ENCODE peak calls at places on chromosomes 6 and 20, in four cellular contexts. One of them, this sample, is unnamed.

GRCh38 chr20:5729348-5729747 is 20.9 kb upstream of the SHLD1 start:
- DNase-seq in tibial artery: no peak
- DNase-seq in astrocyte: no peak
- DNase-seq in gastrocnemius medialis: no peak
- DNase-seq in this sample: no peak

GRCh38 chr6:166656269-166657206 is 29.5 kb upstream of the RPS6KA2 start:
- DNase-seq in tibial artery: no peak
- DNase-seq in astrocyte: no peak
- DNase-seq in gastrocnemius medialis: no peak
- DNase-seq in this sample: no peak

GRCh38 chr20:58664883-58665282 is 13.8 kb downstream of the STX16 start:
- DNase-seq in gastrocnemius medialis: no peak
- DNase-seq in astrocyte: no peak
- DNase-seq in tibial artery: no peak
- DNase-seq in this sample: no peak

GRCh38 chr6:4023240-4023639 is 55.7 kb downstream of the FAM217A start:
- DNase-seq in gastrocnemius medialis: no peak
- DNase-seq in astrocyte: no peak
- DNase-seq in tibial artery: no peak
- DNase-seq in this sample: no peak

GRCh38 chr6:41228088-41228487 is at the start of gene TREML4:
- DNase-seq in gastrocnemius medialis: no peak
- DNase-seq in astrocyte: no peak
- DNase-seq in tibial artery: no peak
- DNase-seq in this sample: no peak

GRCh38 chr6:56649053-56649769 is 6.5 kb upstream of the DST start:
- DNase-seq in tibial artery: no peak
- DNase-seq in gastrocnemius medialis: no peak
- DNase-seq in astrocyte: no peak
- DNase-seq in this sample: no peak

GRCh38 chr20:2509468-2509781 is 710 bp upstream of the ZNF343 start:
- DNase-seq in tibial artery: no peak
- DNase-seq in gastrocnemius medialis: no peak
- DNase-seq in astrocyte: no peak
- DNase-seq in this sample: no peak

GRCh38 chr20:1045860-1046418 is 43.8 kb upstream of the RSPO4 start:
- DNase-seq in astrocyte: no peak
- DNase-seq in tibial artery: no peak
- DNase-seq in gastrocnemius medialis: no peak
- DNase-seq in this sample: no peak

GRCh38 chr20:13302647-13303425 is 81.8 kb downstream of the ISM1 start:
- DNase-seq in tibial artery: no peak
- DNase-seq in gastrocnemius medialis: no peak
- DNase-seq in astrocyte: no peak
- DNase-seq in this sample: no peak

GRCh38 chr6:146258206-146258605 is 229.3 kb downstream of the GRM1 start:
- DNase-seq in astrocyte: peak; percentile 31
- DNase-seq in tibial artery: no peak
- DNase-seq in gastrocnemius medialis: no peak
- DNase-seq in this sample: no peak

GRCh38 chr6:149212202-149212601 is 105.3 kb upstream of the TAB2 start:
- DNase-seq in tibial artery: no peak
- DNase-seq in gastrocnemius medialis: no peak
- DNase-seq in astrocyte: peak; percentile 82
- DNase-seq in this sample: no peak

GRCh38 chr6:119627908-119628669 is 278.5 kb upstream of the MAN1A1 start:
- DNase-seq in gastrocnemius medialis: no peak
- DNase-seq in astrocyte: peak; percentile 70
- DNase-seq in tibial artery: no peak
- DNase-seq in this sample: no peak

GRCh38 chr6:93124226-93124625 is 295.1 kb downstream of the EPHA7 start:
- DNase-seq in astrocyte: no peak
- DNase-seq in gastrocnemius medialis: no peak
- DNase-seq in tibial artery: no peak
- DNase-seq in this sample: no peak

GRCh38 chr6:93123585-93123984 is 295.8 kb downstream of the EPHA7 start:
- DNase-seq in tibial artery: no peak
- DNase-seq in astrocyte: no peak
- DNase-seq in gastrocnemius medialis: no peak
- DNase-seq in this sample: no peak

GRCh38 chr6:93120154-93120742 is 299.1 kb downstream of the EPHA7 start:
- DNase-seq in gastrocnemius medialis: no peak
- DNase-seq in tibial artery: no peak
- DNase-seq in astrocyte: no peak
- DNase-seq in this sample: no peak
- H3K4me1 ChIP-seq in gastrocnemius medialis: no peaks in the 10 kb centered on the region
- H3K4me1 ChIP-seq in tibial artery: no peaks in the 10 kb centered on the region
- H3K4me1 ChIP-seq in astrocyte: no peaks in the 10 kb centered on the region
- H3K4me1 ChIP-seq in this sample: no peaks in the 10 kb centered on the region

GRCh38 chr6:124961784-124962611 is at the start of gene RNF217:
- DNase-seq in gastrocnemius medialis: peak; percentile 29
- DNase-seq in astrocyte: peak; percentile 70
- DNase-seq in tibial artery: peak; percentile 69
- DNase-seq in this sample: peak; percentile 35

GRCh38 chr6:124964084-124964763 is 2.0 kb downstream of the RNF217 start:
- DNase-seq in tibial artery: peak; percentile 62
- DNase-seq in astrocyte: peak; percentile 29
- DNase-seq in gastrocnemius medialis: peak; percentile 49
- DNase-seq in this sample: no peak

GRCh38 chr6:124963416-124964083 is 1.3 kb downstream of the RNF217 start:
- DNase-seq in tibial artery: no peak
- DNase-seq in astrocyte: peak; percentile 58
- DNase-seq in gastrocnemius medialis: no peak
- DNase-seq in this sample: no peak

GRCh38 chr6:124961468-124961783 is 811 bp upstream of the RNF217 start:
- DNase-seq in astrocyte: no peak
- DNase-seq in tibial artery: no peak
- DNase-seq in gastrocnemius medialis: no peak
- DNase-seq in this sample: no peak

DNA sequence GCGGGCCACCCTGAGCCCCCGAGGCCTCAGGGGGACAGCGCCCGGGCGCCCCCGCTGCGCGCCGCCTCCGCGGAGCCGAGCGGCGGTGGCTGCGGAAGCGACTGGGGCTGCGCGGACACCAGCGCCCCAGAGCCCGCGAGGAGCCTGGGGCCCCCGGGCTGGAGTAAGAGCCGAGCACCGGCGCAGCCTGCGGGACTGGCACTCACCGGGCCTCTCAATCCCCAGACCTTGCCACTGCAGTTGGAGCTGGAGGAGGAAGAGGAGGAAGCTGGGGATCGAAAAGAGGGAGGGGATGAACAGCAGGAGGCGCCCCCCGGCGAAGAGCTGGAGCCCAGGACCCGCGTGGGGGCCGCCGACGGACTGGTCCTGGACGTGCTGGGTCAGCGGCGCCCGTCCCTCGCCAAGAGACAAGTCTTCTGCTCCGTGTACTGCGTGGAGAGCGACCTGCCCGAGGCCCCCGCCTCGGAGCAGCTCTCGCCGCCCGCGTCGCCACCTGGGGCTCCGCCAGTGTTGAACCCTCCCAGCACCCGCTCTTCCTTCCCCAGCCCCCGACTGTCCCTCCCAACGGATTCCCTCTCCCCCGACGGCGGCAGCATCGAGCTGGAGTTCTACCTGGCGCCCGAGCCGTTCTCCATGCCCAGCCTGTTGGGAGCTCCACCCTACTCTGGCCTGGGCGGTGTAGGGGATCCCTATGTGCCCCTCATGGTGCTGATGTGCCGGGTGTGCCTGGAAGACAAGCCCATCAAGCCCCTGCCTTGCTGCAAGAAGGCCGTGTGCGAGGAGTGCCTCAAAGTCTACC is 579 bp downstream of the RNF217 start:
- DNase-seq in astrocyte: peak; percentile 24
- DNase-seq in tibial artery: peak; percentile 36
- DNase-seq in gastrocnemius medialis: peak; percentile 17
- DNase-seq in this sample: no peak
- TF ChIP-seq CTCF in astrocyte: no peak
- TF ChIP-seq CTCF in tibial artery: no peak
- TF ChIP-seq CTCF in gastrocnemius medialis: no peak
- TF ChIP-seq CTCF in this sample: peak; percentile 10

GRCh38 chr20:34883087-34883688 is 6.8 kb downstream of the ACSS2 start:
- DNase-seq in gastrocnemius medialis: no peak
- DNase-seq in tibial artery: no peak
- DNase-seq in astrocyte: no peak
- DNase-seq in this sample: no peak
- H3K27ac ChIP-seq in gastrocnemius medialis: peak overlapping the region; percentile 46
- H3K27ac ChIP-seq in tibial artery: no peak overlapping the region
- H3K27ac ChIP-seq in astrocyte: no peak overlapping the region
- H3K27ac ChIP-seq in this sample: peak overlapping the region; percentile 17

GRCh38 chr6:108565893-108566292 is 5.2 kb downstream of the FOXO3 start:
- DNase-seq in astrocyte: peak; percentile 53
- DNase-seq in gastrocnemius medialis: peak; percentile 58
- DNase-seq in tibial artery: peak; percentile 77
- DNase-seq in this sample: no peak
- H3K4me1 ChIP-seq in astrocyte: peaks cover 36% of the 10 kb centered on the region
- H3K4me1 ChIP-seq in gastrocnemius medialis: peaks cover 68% of the 10 kb centered on the region
- H3K4me1 ChIP-seq in tibial artery: no peaks in the 10 kb centered on the region
- H3K4me1 ChIP-seq in this sample: peaks cover 33% of the 10 kb centered on the region

DNA sequence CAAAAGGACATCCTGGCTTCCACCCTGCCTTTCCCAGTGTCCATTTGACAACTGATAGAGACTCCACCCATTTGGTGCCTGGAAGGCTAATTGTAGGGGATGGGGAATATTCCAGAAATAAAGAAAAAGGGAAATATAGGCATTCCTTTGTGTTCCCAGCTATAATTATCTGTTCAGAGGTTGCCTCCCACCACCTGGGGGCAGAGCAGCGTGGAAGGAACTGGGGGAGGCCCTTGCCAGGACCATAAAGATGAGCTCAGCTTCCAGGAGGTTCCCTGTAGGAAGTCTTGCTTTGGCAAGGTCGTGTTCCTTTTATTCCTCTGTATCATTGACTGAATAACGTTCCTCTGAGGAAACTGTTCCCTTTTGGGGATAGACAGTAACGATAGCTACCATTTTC is 214.7 kb downstream of the TFAP2C start:
- DNase-seq in gastrocnemius medialis: no peak
- DNase-seq in astrocyte: no peak
- DNase-seq in tibial artery: no peak
- DNase-seq in this sample: no peak
- TF ChIP-seq CTCF in gastrocnemius medialis: no peak
- TF ChIP-seq CTCF in astrocyte: no peak
- TF ChIP-seq CTCF in tibial artery: no peak
- TF ChIP-seq CTCF in this sample: no peak

This sample was measured in thoracic aorta.